ENCODE peak calls at places on chromosome 20, in four cellular contexts. H is adrenal gland, W is psoas muscle, J is GM23248. Y is an unnamed sample.

GRCh38 chr20:2387180-2387577 is 6.5 kb downstream of the TGM6 start:
- DNase-seq in H (no peak), W (no peak), J (peak; percentile 49), Y (no peak)

GRCh38 chr20:11814276-11814675 is 103.4 kb upstream of the BTBD3 start:
- DNase-seq in H (no peak), W (no peak), J (peak; percentile 74), Y (no peak)

GRCh38 chr20:35991142-35991771 is 22.9 kb downstream of the CNBD2 start:
- DNase-seq in H (peak; percentile 29), W (no peak), J (peak; percentile 68), Y (peak; percentile 32)

GRCh38 chr20:10654630-10655029 is 19.2 kb downstream of the JAG1 start:
- DNase-seq in H (no peak), W (no peak), J (no peak), Y (peak; percentile 76)

GRCh38 chr20:41151134-41151869 is 14.0 kb downstream of the PLCG1 start:
- DNase-seq in H (no peak), W (peak; percentile 4), J (no peak), Y (no peak)

GRCh38 chr20:45835230-45836224 is 1.9 kb downstream of the SNX21 start:
- DNase-seq in H (peak; percentile 71), W (peak; percentile 89), J (peak; percentile 95), Y (no peak)

GRCh38 chr20:38673731-38674177 is 50.5 kb upstream of the SLC32A1 start:
- DNase-seq in H (no peak), W (no peak), J (peak; percentile 41), Y (no peak)

GRCh38 chr20:37222086-37222485 is 39.5 kb downstream of the GHRH start:
- DNase-seq in H (no peak), W (no peak), J (no peak), Y (no peak)

GRCh38 chr20:63790572-63791168 is 40.4 kb downstream of the ZBTB46 start:
- DNase-seq in H (no peak), W (no peak), J (no peak), Y (no peak)
- H3K4me1 ChIP-seq in H (peaks cover 10% of the 10 kb centered on the region), W (no peaks in the 10 kb centered on the region), J (no peaks in the 10 kb centered on the region), Y (no peaks in the 10 kb centered on the region)

GRCh38 chr20:31691646-31692275 is 30.9 kb downstream of the BCL2L1 start:
- DNase-seq in H (no peak), W (no peak), J (peak; percentile 59), Y (no peak)
- H3K4me3 ChIP-seq in H (no peak overlapping the region), W (no peak overlapping the region), J (peak overlapping the region; percentile 28), Y (no peak overlapping the region)

DNA sequence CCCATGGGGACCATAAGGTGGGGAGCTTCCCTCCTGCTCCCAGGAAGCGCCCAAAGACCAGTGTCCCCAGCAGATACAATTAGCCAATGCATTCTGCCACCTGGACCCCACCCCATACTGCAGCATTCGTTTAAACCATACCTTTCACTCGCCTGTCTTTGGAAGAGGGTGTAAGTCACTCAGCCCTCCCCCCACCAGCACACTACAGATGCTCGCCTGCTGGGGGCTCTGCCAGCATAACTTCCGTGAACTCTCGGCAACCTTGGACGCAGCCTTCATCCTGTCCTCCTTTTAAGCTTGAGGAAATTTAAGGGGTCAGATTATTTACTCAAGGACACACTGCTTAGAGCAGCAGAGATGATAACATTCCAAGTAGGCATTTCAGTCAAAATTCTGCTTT is 94.4 kb upstream of the NAA20 start:
- DNase-seq in H (peak; percentile 39), W (no peak), J (no peak), Y (no peak)
- H3K4me1 ChIP-seq in H (peaks cover 24% of the 10 kb centered on the region), W (peaks cover 48% of the 10 kb centered on the region), J (peaks cover 10% of the 10 kb centered on the region), Y (peaks cover 22% of the 10 kb centered on the region)

GRCh38 chr20:53905019-53905847 is 165.2 kb downstream of the BCAS1 start:
- DNase-seq in H (no peak), W (no peak), J (no peak), Y (no peak)
- H3K4me3 ChIP-seq in H (no peak overlapping the region), W (no peak overlapping the region), J (no peak overlapping the region), Y (no peak overlapping the region)

GRCh38 chr20:60700728-60701127 is 551.3 kb upstream of the CDH4 start:
- DNase-seq in H (no peak), W (no peak), J (peak; percentile 54), Y (no peak)
- H3K4me1 ChIP-seq in H (no peaks in the 10 kb centered on the region), W (no peaks in the 10 kb centered on the region), J (peaks cover 22% of the 10 kb centered on the region), Y (no peaks in the 10 kb centered on the region)

Y was measured in thyroid gland.